ENCODE peak calls at places on chromosome 17, in four cellular contexts. A is epithelial cell of prostate; E is CD4-positive, alpha-beta memory T cell; D is CD4-positive, CD25-positive, alpha-beta regulatory T cell. G is an unnamed sample.

GRCh38 chr17:29595943-29596774 is 3.2 kb downstream of the ANKRD13B start:
- DNase-seq in A (no peak), E (no peak), D (no peak), G (no peak)

GRCh38 chr17:60827920-60828319 is 150.3 kb downstream of the BCAS3 start:
- DNase-seq in A (no peak), E (no peak), D (no peak), G (no peak)

GRCh38 chr17:36182176-36183000 is 6.0 kb upstream of the TBC1D3B start:
- DNase-seq in A (no peak), E (no peak), D (no peak), G (no peak)

GRCh38 chr17:42288078-42288984 is at the start of gene STAT5A:
- DNase-seq in A (no peak), E (peak; percentile 89), D (peak; percentile 83), G (peak; percentile 81)

GRCh38 chr17:6024576-6024975 is 45.6 kb upstream of the WSCD1 start:
- DNase-seq in A (no peak), E (no peak), D (no peak), G (no peak)

GRCh38 chr17:42849451-42850157 is 1.4 kb upstream of the AOC3 start:
- DNase-seq in A (no peak), E (no peak), D (no peak), G (no peak)

GRCh38 chr17:5784791-5785190 is 200.5 kb upstream of the NLRP1 start:
- DNase-seq in A (no peak), E (no peak), D (no peak), G (no peak)

GRCh38 chr17:45125509-45125908 is 6.8 kb downstream of the PLCD3 start:
- DNase-seq in A (no peak), E (no peak), D (no peak), G (no peak)

GRCh38 chr17:20120835-20121234 is 111.7 kb downstream of the SPECC1 start:
- DNase-seq in A (no peak), E (no peak), D (no peak), G (no peak)

G was measured in naive B cell.